ENCODE peak calls at places on chromosome 17, in eight cellular contexts. M is endothelial cell of umbilical vein, Q is ovary, D is transverse colon, G is lower leg skin, I is IMR-90, F is body of pancreas, Z is adrenal gland. J is an unnamed sample.

GRCh38 chr17:17186551-17187505 is 19.3 kb downstream of the PLD6 start:
- DNase-seq in M (no peak), Q (no peak), D (no peak), G (no peak), I (no peak), F (no peak), Z (no peak), J (no peak)

GRCh38 chr17:65550758-65551157 is 10.7 kb downstream of the AXIN2 start:
- DNase-seq in M (no peak), Q (no peak), D (no peak), G (no peak), I (no peak), F (no peak), Z (no peak), J (no peak)

GRCh38 chr17:48048321-48049140 is at the start of gene NFE2L1:
- DNase-seq in M (peak; percentile 89), Q (peak; percentile 89), D (peak; percentile 95), G (peak; percentile 98), I (peak; percentile 90), F (peak; percentile 77), Z (peak; percentile 88), J (peak; percentile 97)

GRCh38 chr17:82536220-82537201 is 17.0 kb downstream of the FOXK2 start:
- DNase-seq in M (peak; percentile 97), Q (peak; percentile 80), D (no peak), G (no peak), I (peak; percentile 86), F (peak; percentile 52), Z (peak; percentile 59), J (peak; percentile 77)

GRCh38 chr17:69314246-69315030 is 12.5 kb downstream of the ABCA5 start:
- DNase-seq in M (no peak), Q (no peak), D (no peak), G (no peak), I (no peak), F (no peak), Z (no peak), J (no peak)

GRCh38 chr17:64020068-64020766 is at the start of gene ICAM2:
- DNase-seq in M (peak; percentile 71), Q (no peak), D (peak; percentile 83), G (peak; percentile 94), I (no peak), F (peak; percentile 70), Z (peak; percentile 42), J (peak; percentile 79)

GRCh38 chr17:28057731-28058246 is 15.3 kb downstream of the NLK start:
- DNase-seq in M (no peak), Q (no peak), D (no peak), G (no peak), I (peak; percentile 83), F (no peak), Z (no peak), J (no peak)

GRCh38 chr17:61616783-61617182 is 25.8 kb upstream of the NACA2 start:
- DNase-seq in M (no peak), Q (no peak), D (no peak), G (no peak), I (no peak), F (no peak), Z (no peak), J (no peak)

GRCh38 chr17:20263595-20263994 is 203.7 kb downstream of the LGALS9B start:
- DNase-seq in M (no peak), Q (no peak), D (no peak), G (no peak), I (peak; percentile 61), F (no peak), Z (no peak), J (no peak)

GRCh38 chr17:20266806-20267458 is 200.4 kb downstream of the LGALS9B start:
- DNase-seq in M (no peak), Q (no peak), D (no peak), G (no peak), I (peak; percentile 91), F (no peak), Z (peak; percentile 54), J (no peak)

GRCh38 chr17:20259668-20260067 is 207.7 kb downstream of the LGALS9B start:
- DNase-seq in M (no peak), Q (no peak), D (no peak), G (no peak), I (no peak), F (no peak), Z (no peak), J (no peak)

GRCh38 chr17:20264996-20265395 is 202.3 kb downstream of the LGALS9B start:
- DNase-seq in M (no peak), Q (no peak), D (no peak), G (no peak), I (no peak), F (no peak), Z (no peak), J (no peak)

DNA sequence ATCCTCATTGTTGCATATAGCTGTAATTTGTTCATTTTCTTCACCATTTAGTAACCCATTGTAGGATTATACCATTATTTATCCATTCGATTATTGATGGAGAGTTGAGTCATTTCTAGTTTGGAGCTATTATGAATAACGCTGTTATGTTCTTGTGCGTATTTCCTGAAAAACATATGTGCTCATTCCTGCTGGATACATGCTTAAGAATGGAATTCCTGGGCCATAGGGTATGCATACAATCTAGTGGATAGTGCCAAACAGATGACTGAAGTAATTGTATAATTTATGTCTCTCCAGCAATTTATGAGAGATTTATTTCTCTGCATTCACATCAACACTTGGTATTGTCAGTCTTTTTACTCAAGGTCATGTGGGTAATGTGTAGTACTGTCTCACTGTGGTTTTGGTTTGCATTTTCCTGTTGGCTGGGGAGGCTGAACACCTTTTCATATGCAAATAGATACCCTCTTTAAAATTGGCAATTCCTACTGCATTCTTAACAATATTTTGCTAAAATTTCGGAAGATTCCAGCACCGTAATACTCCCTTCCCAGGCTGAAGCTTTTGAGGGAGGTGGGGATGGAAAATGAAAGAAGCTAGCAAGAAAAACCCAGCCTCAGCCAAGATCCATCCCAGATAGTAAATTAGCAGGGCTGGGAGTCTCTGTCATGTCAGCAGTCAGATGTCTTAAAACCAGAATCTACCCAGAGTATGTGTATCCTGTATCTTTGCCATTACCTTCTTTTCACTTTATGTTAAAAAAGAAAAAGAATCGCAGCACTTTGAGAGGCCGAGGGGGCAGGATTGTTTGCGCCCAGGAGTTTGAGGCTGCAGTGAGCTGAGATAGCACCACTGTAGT is 205.0 kb downstream of the LGALS9B start:
- DNase-seq in M (peak; percentile 49), Q (no peak), D (no peak), G (no peak), I (no peak), F (no peak), Z (no peak), J (no peak)
- TF ChIP-seq POLR2A in M (no peak), Q (no peak), D (no peak), G (no peak), I (no peak), F (no peak), Z (no peak), J (no peak)

GRCh38 chr17:37755455-37755854 is 10.6 kb upstream of the HNF1B start:
- DNase-seq in M (no peak), Q (no peak), D (no peak), G (no peak), I (no peak), F (no peak), Z (no peak), J (no peak)

GRCh38 chr17:37752482-37752881 is 7.6 kb upstream of the HNF1B start:
- DNase-seq in M (no peak), Q (no peak), D (no peak), G (no peak), I (peak; percentile 77), F (peak; percentile 26), Z (no peak), J (no peak)

GRCh38 chr17:37756060-37756459 is 11.2 kb upstream of the HNF1B start:
- DNase-seq in M (no peak), Q (no peak), D (no peak), G (no peak), I (no peak), F (no peak), Z (no peak), J (no peak)

GRCh38 chr17:37750768-37751466 is 6.1 kb upstream of the HNF1B start:
- DNase-seq in M (no peak), Q (no peak), D (no peak), G (no peak), I (no peak), F (peak; percentile 74), Z (no peak), J (no peak)

DNA sequence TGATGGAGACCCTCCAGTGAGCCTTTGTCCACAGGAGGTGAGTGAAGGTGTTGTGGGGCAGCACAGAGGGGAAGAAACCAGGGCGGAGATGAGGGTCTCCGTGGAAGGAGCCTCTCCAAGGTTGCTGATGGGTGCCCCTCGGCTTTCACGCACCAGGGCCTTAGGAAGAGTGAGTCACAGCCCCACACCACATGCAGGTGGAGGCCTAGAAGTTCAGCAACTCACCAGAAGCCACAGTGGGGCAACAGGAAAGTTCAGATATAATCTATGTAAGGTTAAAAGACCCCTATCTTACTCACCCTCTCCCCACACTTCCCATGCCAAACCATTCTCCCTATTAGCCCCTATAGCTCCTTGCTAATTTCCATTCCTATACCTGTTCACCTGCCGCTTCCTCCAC is 9.5 kb upstream of the HNF1B start:
- DNase-seq in M (no peak), Q (no peak), D (no peak), G (no peak), I (no peak), F (no peak), Z (no peak), J (no peak)
- TF ChIP-seq POLR2A in M (no peak), Q (no peak), D (no peak), G (no peak), I (no peak), F (no peak), Z (no peak), J (no peak)

DNA sequence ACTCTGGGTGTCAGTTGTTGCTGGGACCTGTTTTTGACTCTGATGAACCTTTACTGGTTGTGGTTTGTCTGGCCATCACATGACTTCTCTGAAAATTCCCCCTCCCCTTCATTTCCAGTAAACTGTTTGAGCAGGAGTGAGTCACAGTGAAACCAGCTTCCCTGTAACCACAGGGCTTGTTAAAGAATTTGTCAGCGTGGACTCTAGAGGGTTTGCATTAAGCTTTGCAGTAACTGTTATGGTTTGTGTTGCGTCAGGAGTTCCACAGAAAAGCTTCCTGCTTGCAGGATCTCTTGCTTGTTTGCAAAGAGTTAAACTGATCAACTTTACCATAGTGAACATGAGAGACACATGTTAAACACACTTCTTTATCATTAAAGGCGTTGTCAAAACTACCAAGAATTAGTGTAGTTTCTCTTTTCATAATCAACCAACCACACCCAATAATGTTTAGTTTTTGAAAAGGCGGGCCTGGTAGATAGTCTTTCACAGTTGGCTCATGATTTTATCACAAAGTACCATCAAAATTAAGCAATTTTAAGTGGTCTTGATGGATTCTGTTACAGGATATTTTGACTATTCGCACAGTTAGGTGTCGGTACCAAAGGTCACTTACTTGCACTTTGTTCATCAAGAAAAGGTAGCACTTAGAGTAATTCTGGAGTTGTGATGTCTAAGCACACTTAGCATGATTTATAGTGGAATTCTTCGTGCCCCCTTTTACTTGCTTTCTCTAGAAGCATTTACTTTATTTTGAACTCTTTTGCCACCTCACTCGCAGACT is 79.3 kb downstream of the VMP1 start:
- DNase-seq in M (peak; percentile 98), Q (no peak), D (peak; percentile 69), G (no peak), I (peak; percentile 100), F (peak; percentile 65), Z (peak; percentile 52), J (peak; percentile 77)
- TF ChIP-seq POLR2A in M (peak; percentile 53), Q (no peak), D (peak; percentile 32), G (no peak), I (peak; percentile 24), F (no peak), Z (no peak), J (no peak)

DNA sequence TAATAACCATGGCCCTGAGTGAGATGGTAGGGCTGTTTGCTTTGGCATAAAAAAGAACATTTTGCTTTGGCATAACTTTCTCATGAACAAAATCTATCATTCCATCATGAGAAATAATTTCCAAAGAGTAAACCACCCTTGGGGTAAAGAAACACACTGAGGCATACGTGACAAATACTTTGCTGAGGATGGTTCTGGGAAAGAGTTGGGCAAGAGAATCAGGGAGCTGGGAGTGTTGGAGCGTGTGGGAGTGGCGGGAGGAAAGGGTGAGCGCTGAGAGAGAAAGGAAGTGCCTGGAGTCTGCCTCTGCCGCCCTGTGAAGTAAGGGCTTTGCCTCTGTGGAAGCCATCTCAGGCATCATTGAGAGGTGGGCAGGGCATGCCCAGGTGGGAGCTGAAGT is 60.2 kb upstream of the ARHGAP44 start:
- DNase-seq in M (no peak), Q (no peak), D (no peak), G (no peak), I (no peak), F (no peak), Z (no peak), J (no peak)
- TF ChIP-seq POLR2A in M (no peak), Q (no peak), D (no peak), G (no peak), I (no peak), F (no peak), Z (no peak), J (no peak)